ENCODE peak calls at places on chromosome 18, in seven cellular contexts. I is colonic mucosa, F is thoracic aorta, W is uterus, O is right atrium auricular region, D is fibroblast of lung, C is heart left ventricle. J is an unnamed sample.
A peak's percentile ranks its signal among the peaks of the same experiment; 100 is the strongest.

GRCh38 chr18:76018211-76018610 is 476.8 kb downstream of the ZNF516 start:
- DNase-seq in I (no peak), F (no peak), W (no peak), O (no peak), D (no peak), C (no peak), J (no peak)

GRCh38 chr18:50631831-50632285 is 72.0 kb downstream of the MAPK4 start:
- DNase-seq in I (no peak), F (no peak), W (no peak), O (no peak), D (no peak), C (no peak), J (no peak)

GRCh38 chr18:27847412-27847811 is 329.5 kb downstream of the CDH2 start:
- DNase-seq in I (no peak), F (no peak), W (no peak), O (no peak), D (no peak), C (no peak), J (no peak)

GRCh38 chr18:59715966-59716369 is 18.7 kb upstream of the CCBE1 start:
- DNase-seq in I (no peak), F (no peak), W (no peak), O (no peak), D (peak; percentile 98), C (no peak), J (peak; percentile 65)

GRCh38 chr18:37176307-37176934 is 347.5 kb downstream of the KIAA1328 start:
- DNase-seq in I (no peak), F (no peak), W (no peak), O (no peak), D (peak; percentile 13), C (no peak), J (no peak)

GRCh38 chr18:59150236-59150635 is 10.6 kb downstream of the SEC11C start:
- DNase-seq in I (no peak), F (no peak), W (no peak), O (no peak), D (no peak), C (no peak), J (no peak)

GRCh38 chr18:22739243-22739642 is 193.9 kb upstream of the RBBP8 start:
- DNase-seq in I (no peak), F (no peak), W (no peak), O (no peak), D (no peak), C (no peak), J (no peak)

GRCh38 chr18:74378179-74378682 is 62.6 kb downstream of the C18orf63 start:
- DNase-seq in I (peak; percentile 10), F (no peak), W (no peak), O (peak; percentile 58), D (no peak), C (no peak), J (no peak)

GRCh38 chr18:23363865-23364570 is 89.1 kb upstream of the RIOK3 start:
- DNase-seq in I (no peak), F (no peak), W (no peak), O (no peak), D (no peak), C (no peak), J (no peak)

GRCh38 chr18:27378396-27379094 is 193.4 kb upstream of the CHST9 start:
- DNase-seq in I (no peak), F (no peak), W (no peak), O (no peak), D (peak; percentile 92), C (no peak), J (no peak)

GRCh38 chr18:65835881-65836280 is 85.1 kb downstream of the CDH7 start:
- DNase-seq in I (no peak), F (no peak), W (no peak), O (no peak), D (no peak), C (no peak), J (no peak)

GRCh38 chr18:32469691-32470131 is 971 bp downstream of the GAREM1 start:
- DNase-seq in I (peak; percentile 29), F (no peak), W (no peak), O (no peak), D (peak; percentile 20), C (no peak), J (no peak)

GRCh38 chr18:26741041-26741440 is 124.5 kb downstream of the AQP4 start:
- DNase-seq in I (no peak), F (no peak), W (no peak), O (no peak), D (peak; percentile 7), C (no peak), J (no peak)

GRCh38 chr18:34514238-34514637 is 195.9 kb upstream of the DTNA start:
- DNase-seq in I (no peak), F (no peak), W (no peak), O (no peak), D (peak; percentile 55), C (no peak), J (no peak)

GRCh38 chr18:22961156-22961555 is 28.0 kb downstream of the RBBP8 start:
- DNase-seq in I (no peak), F (no peak), W (no peak), O (no peak), D (no peak), C (no peak), J (no peak)

GRCh38 chr18:9992300-9992987 is 78.6 kb downstream of the VAPA start:
- DNase-seq in I (peak; percentile 19), F (no peak), W (peak; percentile 82), O (no peak), D (no peak), C (no peak), J (no peak)

GRCh38 chr18:76679259-76679658 is 143.1 kb upstream of the ZNF236 start:
- DNase-seq in I (no peak), F (no peak), W (peak; percentile 20), O (no peak), D (no peak), C (no peak), J (no peak)

GRCh38 chr18:2985628-2986027 is 27.3 kb downstream of the LPIN2 start:
- DNase-seq in I (no peak), F (no peak), W (no peak), O (no peak), D (peak; percentile 61), C (no peak), J (no peak)

GRCh38 chr18:32724071-32724696 is 48.6 kb downstream of the KLHL14 start:
- DNase-seq in I (no peak), F (no peak), W (no peak), O (no peak), D (no peak), C (no peak), J (no peak)

GRCh38 chr18:22681912-22682311 is 251.2 kb upstream of the RBBP8 start:
- DNase-seq in I (no peak), F (no peak), W (no peak), O (no peak), D (peak; percentile 35), C (no peak), J (no peak)

GRCh38 chr18:10420561-10421352 is 33.7 kb upstream of the APCDD1 start:
- DNase-seq in I (no peak), F (no peak), W (no peak), O (no peak), D (peak; percentile 95), C (no peak), J (no peak)

GRCh38 chr18:58307441-58307840 is 263.4 kb downstream of the NEDD4L start:
- DNase-seq in I (no peak), F (no peak), W (no peak), O (no peak), D (no peak), C (no peak), J (no peak)

DNA sequence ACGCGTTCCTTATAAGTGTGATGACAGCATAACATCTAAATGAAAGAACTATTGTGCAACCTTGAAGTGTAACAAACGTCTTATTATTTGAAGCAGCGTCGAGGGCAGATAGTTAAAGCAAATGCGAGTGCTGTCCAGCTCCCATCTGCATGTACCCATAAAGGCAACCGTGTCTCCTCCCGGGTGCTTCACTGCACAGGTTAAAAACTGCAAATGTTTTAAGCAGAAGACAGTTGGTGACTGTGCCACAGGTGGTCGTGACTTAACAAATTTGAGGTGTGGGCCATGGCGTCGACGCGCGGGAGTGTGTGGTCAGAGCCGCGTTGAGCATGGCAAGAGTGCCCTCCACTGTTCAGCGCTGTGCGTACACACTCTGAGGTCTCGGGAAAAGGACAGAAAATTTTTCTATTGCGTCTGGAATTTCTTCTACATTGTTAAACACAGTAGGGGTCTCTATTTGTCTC is 6.4 kb downstream of the SALL3 start:
- DNase-seq in I (no peak), F (no peak), W (no peak), O (no peak), D (peak; percentile 71), C (no peak), J (no peak)
- H3K4me3 ChIP-seq in I (no peak overlapping the region), F (no peak overlapping the region), W (no peak overlapping the region), O (no peak overlapping the region), D (no peak overlapping the region), C (no peak overlapping the region), J (no peak overlapping the region)

DNA sequence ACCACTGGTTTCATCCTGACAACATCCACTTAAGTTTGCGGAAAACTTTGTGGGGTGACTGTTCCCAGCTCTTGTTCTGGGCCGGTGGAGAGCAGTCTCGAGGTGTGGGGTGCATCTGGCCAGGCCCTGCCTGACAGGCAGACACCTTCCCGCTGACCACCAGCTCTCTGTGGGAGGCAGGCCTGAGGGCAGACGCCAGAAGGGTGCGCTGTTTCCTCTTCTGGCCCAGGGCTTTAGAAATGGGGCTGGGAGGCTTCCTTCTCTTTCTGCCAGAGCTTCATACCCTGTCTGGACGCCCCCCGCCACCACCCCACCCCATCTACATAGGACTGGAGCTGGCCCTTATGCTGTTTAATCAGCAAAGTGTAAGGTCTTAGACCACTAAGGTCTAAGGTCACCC is 263.8 kb downstream of the LOXHD1 start:
- DNase-seq in I (no peak), F (no peak), W (no peak), O (no peak), D (no peak), C (no peak), J (no peak)
- TF ChIP-seq CTCF in I (no peak), F (no peak), W (no peak), O (no peak), D (no peak), C (peak; percentile 24), J (peak; percentile 10)

GRCh38 chr18:12305211-12305610 is 2.8 kb upstream of the TUBB6 start:
- DNase-seq in I (no peak), F (no peak), W (no peak), O (no peak), D (no peak), C (no peak), J (no peak)
- H3K27ac ChIP-seq in I (no peak overlapping the region), F (no peak overlapping the region), W (no peak overlapping the region), O (no peak overlapping the region), D (no peak overlapping the region), C (no peak overlapping the region), J (no peak overlapping the region)

DNA sequence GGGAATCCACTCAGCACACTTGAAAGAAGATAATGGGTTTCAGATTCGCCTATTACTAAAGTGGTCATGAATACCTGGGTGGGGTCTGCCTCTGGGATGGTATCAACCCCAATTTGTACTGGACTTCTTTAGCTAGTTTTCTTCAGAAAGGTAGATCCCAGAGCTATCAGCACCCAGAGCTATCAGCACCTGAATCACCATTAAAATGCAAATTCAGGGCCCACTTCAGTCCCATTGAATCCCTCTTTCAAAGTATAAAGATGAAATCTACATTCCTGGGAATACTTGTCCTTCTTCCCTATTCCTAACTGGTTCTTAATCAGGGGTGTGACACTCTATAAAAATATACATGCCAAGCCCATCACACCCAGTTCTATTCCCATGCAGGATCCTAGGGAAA is 914.3 kb downstream of the DCC start:
- DNase-seq in I (no peak), F (no peak), W (no peak), O (no peak), D (no peak), C (no peak), J (no peak)
- H3K4me3 ChIP-seq in I (no peak overlapping the region), F (no peak overlapping the region), W (no peak overlapping the region), O (no peak overlapping the region), D (no peak overlapping the region), C (no peak overlapping the region), J (no peak overlapping the region)